ENCODE peak calls at places on chromosomes 7 and 10, in six cellular contexts. Y is HCT116, G is neural progenitor cell, F is heart left ventricle, J is prostate gland, W is Panc1. I is an unnamed sample.
A peak's percentile ranks its signal among the peaks of the same experiment; 100 is the strongest.

GRCh38 chr10:29486466-29486865 is 148.3 kb downstream of the SVIL start:
- DNase-seq in W (no peak), J (no peak), Y (no peak), G (no peak), F (no peak), I (no peak)

GRCh38 chr10:6141296-6142151 is 52.7 kb downstream of the RBM17 start:
- DNase-seq in Y (no peak), W (no peak), F (peak; percentile 39), G (no peak), J (peak; percentile 42), I (no peak)

GRCh38 chr10:124677871-124678565 is 66.2 kb downstream of the FAM53B start:
- DNase-seq in J (no peak), Y (no peak), W (no peak), F (peak; percentile 81), G (no peak), I (no peak)

GRCh38 chr7:28956608-28957063 is 1.5 kb downstream of the TRIL start:
- DNase-seq in F (peak; percentile 74), J (peak; percentile 68), G (peak; percentile 88), Y (no peak), W (no peak), I (no peak)

GRCh38 chr10:127157506-127158205 is 38.7 kb downstream of the INSYN2A start:
- DNase-seq in G (no peak), F (no peak), Y (no peak), J (no peak), W (no peak), I (no peak)

GRCh38 chr10:95785942-95786669 is 30.1 kb downstream of the ENTPD1 start:
- DNase-seq in J (no peak), W (no peak), Y (no peak), F (no peak), G (peak; percentile 12), I (no peak)

GRCh38 chr10:114548662-114549061 is 109.4 kb downstream of the ABLIM1 start:
- DNase-seq in F (peak; percentile 37), Y (peak; percentile 56), W (no peak), G (peak; percentile 73), J (peak; percentile 17), I (no peak)

GRCh38 chr7:12123172-12123571 is 87.9 kb upstream of the TMEM106B start:
- DNase-seq in G (no peak), W (no peak), Y (no peak), F (no peak), J (no peak), I (no peak)

GRCh38 chr7:20331912-20332317 is 1.2 kb downstream of the ITGB8 start:
- DNase-seq in Y (no peak), J (no peak), F (no peak), G (peak; percentile 27), W (no peak), I (no peak)

GRCh38 chr10:117214401-117214800 is 17.1 kb downstream of the KCNK18 start:
- DNase-seq in G (no peak), W (no peak), J (no peak), Y (no peak), F (no peak), I (no peak)

GRCh38 chr10:82396886-82397285 is 521.9 kb downstream of the NRG3 start:
- DNase-seq in Y (no peak), J (no peak), G (no peak), W (no peak), F (no peak), I (no peak)

GRCh38 chr10:88707429-88708110 is 1.5 kb downstream of the LIPK start:
- DNase-seq in Y (peak; percentile 69), G (no peak), W (peak; percentile 70), J (no peak), F (no peak), I (no peak)

GRCh38 chr10:68231916-68232315 is at the start of gene ATOH7:
- DNase-seq in Y (no peak), F (no peak), G (peak; percentile 47), W (no peak), J (no peak), I (no peak)

GRCh38 chr10:68237173-68237572 is 5.3 kb upstream of the ATOH7 start:
- DNase-seq in Y (no peak), W (no peak), G (no peak), F (no peak), J (no peak), I (no peak)

GRCh38 chr10:68233045-68233444 is 1.1 kb upstream of the ATOH7 start:
- DNase-seq in W (no peak), G (no peak), J (no peak), Y (no peak), F (no peak), I (no peak)

GRCh38 chr10:68235591-68235990 is 3.7 kb upstream of the ATOH7 start:
- DNase-seq in G (no peak), J (no peak), Y (no peak), W (no peak), F (no peak), I (no peak)

DNA sequence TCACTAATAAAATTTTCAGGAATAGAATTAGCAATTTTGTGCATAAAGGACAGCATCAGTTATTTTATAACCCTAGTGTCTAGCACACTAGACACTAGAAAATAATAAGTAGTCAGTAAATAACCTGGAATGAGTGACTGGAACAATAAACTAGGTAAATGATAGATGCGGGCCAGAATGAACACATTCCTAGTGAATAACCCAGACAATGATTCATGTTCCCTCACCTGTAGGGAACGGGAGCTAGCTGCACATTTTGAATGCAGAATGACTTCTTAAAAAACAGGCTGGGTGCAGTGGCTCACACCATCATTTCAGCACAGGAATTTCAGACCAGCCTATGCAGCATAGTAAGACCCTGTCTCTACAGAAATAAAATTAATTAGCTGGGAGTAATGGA is 3.2 kb upstream of the ATOH7 start:
- DNase-seq in G (no peak), F (no peak), J (no peak), W (no peak), Y (no peak), I (no peak)
- TF ChIP-seq CTCF in G (no peak), F (no peak), J (no peak), W (no peak), Y (no peak), I (no peak)

GRCh38 chr10:71064413-71065118 is 147.8 kb upstream of the UNC5B start:
- DNase-seq in Y (no peak), G (no peak), F (peak; percentile 81), W (no peak), J (no peak), I (no peak)
- TF ChIP-seq CTCF in Y (peak; percentile 31), G (peak; percentile 38), F (no peak), W (no peak), J (no peak), I (peak; percentile 27)

DNA sequence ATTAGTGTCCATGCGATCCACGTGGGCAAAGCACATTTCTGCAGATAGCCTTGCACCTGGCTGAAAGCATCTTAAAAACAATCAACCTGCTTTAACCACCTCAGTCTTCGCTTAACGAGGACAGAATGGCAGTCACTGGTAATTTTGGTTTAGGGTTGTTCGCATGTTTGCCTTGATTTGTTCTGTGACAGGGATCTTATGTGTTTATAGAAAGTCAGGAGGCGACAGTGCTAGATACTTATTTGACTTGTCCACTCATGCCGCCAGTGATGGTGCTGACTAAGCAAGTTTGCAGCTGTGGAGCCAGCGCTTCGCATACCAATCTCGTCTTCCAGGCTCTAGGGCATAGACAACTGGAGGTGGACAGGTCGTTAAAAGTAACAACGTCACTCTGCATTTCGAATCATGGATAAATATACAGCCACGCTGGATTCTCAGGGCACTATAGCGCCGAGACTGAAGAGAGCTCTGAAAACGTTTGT is 1.2 kb upstream of the TMEM243 start:
- DNase-seq in W (no peak), G (peak; percentile 57), J (peak; percentile 22), F (no peak), Y (no peak), I (no peak)
- TF ChIP-seq CTCF in W (no peak), G (no peak), J (no peak), F (no peak), Y (no peak), I (no peak)

GRCh38 chr7:40374575-40374974 is 239.8 kb downstream of the SUGCT start:
- DNase-seq in G (no peak), F (no peak), J (no peak), Y (no peak), W (no peak), I (no peak)
- TF ChIP-seq CTCF in G (no peak), F (no peak), J (no peak), Y (no peak), W (no peak), I (no peak)

DNA sequence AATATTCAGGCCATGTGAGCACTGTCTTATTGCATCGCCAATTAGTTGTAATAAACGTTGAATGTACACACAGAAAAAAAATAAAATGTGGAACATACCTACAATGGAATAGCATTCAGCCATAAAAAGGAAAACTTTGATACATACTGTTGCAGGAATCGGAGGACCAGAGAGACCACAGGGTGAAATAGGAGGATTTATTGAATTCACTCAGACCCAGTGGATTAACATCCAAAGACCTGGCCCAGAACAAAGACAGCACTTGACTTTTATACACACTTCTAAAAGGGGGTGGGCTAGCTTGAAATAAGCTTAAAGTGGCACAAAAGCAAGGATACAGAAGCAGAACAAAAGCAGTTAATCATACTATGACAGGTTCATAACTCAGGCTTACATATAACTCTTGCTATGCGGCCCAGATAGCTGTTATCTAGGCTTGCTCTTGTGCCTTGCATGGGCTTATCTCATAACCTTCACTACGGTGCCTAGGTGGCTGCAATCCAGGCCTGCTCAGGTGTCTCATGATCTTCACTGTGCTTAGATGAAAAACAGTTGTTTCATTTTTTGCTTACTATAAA is 292.2 kb upstream of the TAC1 start:
- DNase-seq in F (no peak), G (peak; percentile 5), J (no peak), W (no peak), Y (no peak), I (no peak)
- TF ChIP-seq CTCF in F (no peak), G (no peak), J (no peak), W (no peak), Y (no peak), I (no peak)

I was measured in chondrocyte.